ENCODE peak calls at places on chromosomes 5 and 9, in six cellular contexts. One of them, this sample, is unnamed.

GRCh38 chr9:135108801-135109500 is 21.5 kb downstream of the OLFM1 start:
- DNase-seq in neuronal stem cell: no peak
- DNase-seq in H9: no peak
- DNase-seq in IMR-90: no peak
- DNase-seq in H1: no peak
- DNase-seq in mesenchymal stem cell: no peak
- DNase-seq in this sample: no peak

GRCh38 chr5:93891491-93892480 is 150.4 kb upstream of the POU5F2 start:
- DNase-seq in neuronal stem cell: peak; percentile 50
- DNase-seq in H1: no peak
- DNase-seq in mesenchymal stem cell: no peak
- DNase-seq in IMR-90: no peak
- DNase-seq in H9: no peak
- DNase-seq in this sample: no peak

GRCh38 chr9:95419444-95419843 is 97.3 kb downstream of the PTCH1 start:
- DNase-seq in H9: no peak
- DNase-seq in neuronal stem cell: no peak
- DNase-seq in IMR-90: no peak
- DNase-seq in H1: no peak
- DNase-seq in mesenchymal stem cell: no peak
- DNase-seq in this sample: no peak

GRCh38 chr9:19381656-19382055 is 1.6 kb upstream of the RPS6 start:
- DNase-seq in H9: no peak
- DNase-seq in mesenchymal stem cell: no peak
- DNase-seq in H1: no peak
- DNase-seq in IMR-90: no peak
- DNase-seq in neuronal stem cell: no peak
- DNase-seq in this sample: no peak

GRCh38 chr9:5510360-5510931 is at the start of gene PDCD1LG2:
- DNase-seq in neuronal stem cell: no peak
- DNase-seq in IMR-90: peak; percentile 84
- DNase-seq in H1: no peak
- DNase-seq in mesenchymal stem cell: peak; percentile 89
- DNase-seq in H9: no peak
- DNase-seq in this sample: no peak

GRCh38 chr9:110952018-110952864 is 86.0 kb downstream of the LPAR1 start:
- DNase-seq in mesenchymal stem cell: no peak
- DNase-seq in H9: peak; percentile 29
- DNase-seq in neuronal stem cell: no peak
- DNase-seq in IMR-90: no peak
- DNase-seq in H1: no peak
- DNase-seq in this sample: no peak

GRCh38 chr9:120931278-120932085 is 4.9 kb upstream of the TRAF1 start:
- DNase-seq in H1: no peak
- DNase-seq in IMR-90: peak; percentile 75
- DNase-seq in H9: no peak
- DNase-seq in neuronal stem cell: no peak
- DNase-seq in mesenchymal stem cell: peak; percentile 67
- DNase-seq in this sample: no peak

GRCh38 chr9:111728617-111729366 is 65.9 kb downstream of the SHOC1 start:
- DNase-seq in H9: no peak
- DNase-seq in neuronal stem cell: no peak
- DNase-seq in mesenchymal stem cell: peak; percentile 73
- DNase-seq in IMR-90: peak; percentile 97
- DNase-seq in H1: no peak
- DNase-seq in this sample: no peak

GRCh38 chr5:178330791-178331404 is 98.3 kb upstream of the PHYKPL start:
- DNase-seq in IMR-90: no peak
- DNase-seq in H9: no peak
- DNase-seq in H1: peak; percentile 42
- DNase-seq in neuronal stem cell: no peak
- DNase-seq in mesenchymal stem cell: no peak
- DNase-seq in this sample: peak; percentile 42

GRCh38 chr9:34383904-34384303 is 7.2 kb upstream of the MYORG start:
- DNase-seq in H1: no peak
- DNase-seq in mesenchymal stem cell: no peak
- DNase-seq in neuronal stem cell: no peak
- DNase-seq in IMR-90: no peak
- DNase-seq in H9: no peak
- DNase-seq in this sample: no peak

GRCh38 chr9:123411636-123412035 is 55.6 kb downstream of the CRB2 start:
- DNase-seq in H9: no peak
- DNase-seq in IMR-90: no peak
- DNase-seq in H1: no peak
- DNase-seq in neuronal stem cell: no peak
- DNase-seq in mesenchymal stem cell: no peak
- DNase-seq in this sample: no peak

GRCh38 chr5:138177936-138178515 is 404 bp downstream of the BRD8 start:
- DNase-seq in neuronal stem cell: no peak
- DNase-seq in H1: no peak
- DNase-seq in H9: no peak
- DNase-seq in IMR-90: peak; percentile 18
- DNase-seq in mesenchymal stem cell: peak; percentile 52
- DNase-seq in this sample: peak; percentile 36

GRCh38 chr5:73213566-73213998 is 40.6 kb downstream of the TMEM174 start:
- DNase-seq in neuronal stem cell: no peak
- DNase-seq in mesenchymal stem cell: no peak
- DNase-seq in IMR-90: peak; percentile 92
- DNase-seq in H1: peak; percentile 51
- DNase-seq in H9: no peak
- DNase-seq in this sample: no peak

GRCh38 chr5:154593091-154593490 is 115.1 kb upstream of the HAND1 start:
- DNase-seq in IMR-90: peak; percentile 56
- DNase-seq in H9: no peak
- DNase-seq in neuronal stem cell: no peak
- DNase-seq in mesenchymal stem cell: peak; percentile 54
- DNase-seq in H1: no peak
- DNase-seq in this sample: no peak

GRCh38 chr5:95284512-95285405 is at the start of gene MCTP1:
- DNase-seq in IMR-90: no peak
- DNase-seq in H1: peak; percentile 76
- DNase-seq in neuronal stem cell: peak; percentile 44
- DNase-seq in mesenchymal stem cell: peak; percentile 19
- DNase-seq in H9: peak; percentile 66
- DNase-seq in this sample: peak; percentile 53

GRCh38 chr5:159680095-159680494 is 236.2 kb upstream of the ADRA1B start:
- DNase-seq in IMR-90: no peak
- DNase-seq in neuronal stem cell: no peak
- DNase-seq in H9: no peak
- DNase-seq in mesenchymal stem cell: no peak
- DNase-seq in H1: no peak
- DNase-seq in this sample: peak; percentile 54

GRCh38 chr5:160787247-160787646 is 64.8 kb downstream of the ATP10B start:
- DNase-seq in neuronal stem cell: no peak
- DNase-seq in H9: peak; percentile 61
- DNase-seq in IMR-90: no peak
- DNase-seq in mesenchymal stem cell: no peak
- DNase-seq in H1: peak; percentile 53
- DNase-seq in this sample: peak; percentile 69

GRCh38 chr5:131747180-131748105 is 49.4 kb downstream of the FNIP1 start:
- DNase-seq in H1: no peak
- DNase-seq in mesenchymal stem cell: peak; percentile 50
- DNase-seq in IMR-90: peak; percentile 48
- DNase-seq in H9: no peak
- DNase-seq in neuronal stem cell: no peak
- DNase-seq in this sample: no peak

GRCh38 chr5:80141147-80141671 is 106.1 kb downstream of the THBS4 start:
- DNase-seq in H9: peak; percentile 89
- DNase-seq in neuronal stem cell: peak; percentile 63
- DNase-seq in H1: peak; percentile 71
- DNase-seq in IMR-90: peak; percentile 15
- DNase-seq in mesenchymal stem cell: peak; percentile 75
- DNase-seq in this sample: peak; percentile 89

GRCh38 chr5:118726891-118727290 is 261.5 kb downstream of the DTWD2 start:
- DNase-seq in H1: no peak
- DNase-seq in mesenchymal stem cell: no peak
- DNase-seq in IMR-90: no peak
- DNase-seq in H9: no peak
- DNase-seq in neuronal stem cell: no peak
- DNase-seq in this sample: no peak

GRCh38 chr5:27821681-27822080 is 783.3 kb upstream of the CDH9 start:
- DNase-seq in mesenchymal stem cell: peak; percentile 49
- DNase-seq in IMR-90: no peak
- DNase-seq in H9: no peak
- DNase-seq in neuronal stem cell: no peak
- DNase-seq in H1: no peak
- DNase-seq in this sample: no peak

GRCh38 chr5:53052499-53052898 is 57.1 kb downstream of the MOCS2 start:
- DNase-seq in mesenchymal stem cell: no peak
- DNase-seq in H9: no peak
- DNase-seq in neuronal stem cell: no peak
- DNase-seq in IMR-90: no peak
- DNase-seq in H1: no peak
- DNase-seq in this sample: no peak

GRCh38 chr5:156431956-156432829 is 105.2 kb downstream of the SGCD start:
- DNase-seq in IMR-90: no peak
- DNase-seq in H1: no peak
- DNase-seq in mesenchymal stem cell: no peak
- DNase-seq in neuronal stem cell: no peak
- DNase-seq in H9: peak; percentile 49
- DNase-seq in this sample: peak; percentile 29

GRCh38 chr5:156438076-156438475 is 111.1 kb downstream of the SGCD start:
- DNase-seq in IMR-90: no peak
- DNase-seq in mesenchymal stem cell: no peak
- DNase-seq in H9: no peak
- DNase-seq in neuronal stem cell: no peak
- DNase-seq in H1: no peak
- DNase-seq in this sample: no peak

GRCh38 chr5:156435101-156435500 is 108.1 kb downstream of the SGCD start:
- DNase-seq in neuronal stem cell: no peak
- DNase-seq in IMR-90: no peak
- DNase-seq in mesenchymal stem cell: no peak
- DNase-seq in H1: no peak
- DNase-seq in H9: no peak
- DNase-seq in this sample: no peak

GRCh38 chr5:156427315-156427714 is 100.4 kb downstream of the SGCD start:
- DNase-seq in H1: no peak
- DNase-seq in H9: no peak
- DNase-seq in IMR-90: no peak
- DNase-seq in neuronal stem cell: no peak
- DNase-seq in mesenchymal stem cell: no peak
- DNase-seq in this sample: no peak

DNA sequence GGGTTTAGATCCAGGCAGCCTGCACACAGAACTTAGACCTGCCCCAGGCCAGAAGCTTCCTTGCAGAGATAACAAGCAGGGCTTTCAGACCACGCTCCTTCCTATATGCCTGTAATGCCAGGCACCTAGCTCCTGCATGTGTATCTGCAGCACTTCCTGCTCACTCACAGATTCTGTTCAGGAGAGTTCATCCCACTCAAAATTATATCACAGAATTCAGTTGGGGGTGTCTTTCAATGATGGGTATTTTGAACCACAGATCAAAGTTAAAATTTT is 105.8 kb downstream of the SGCD start:
- DNase-seq in H1: no peak
- DNase-seq in mesenchymal stem cell: no peak
- DNase-seq in IMR-90: no peak
- DNase-seq in neuronal stem cell: no peak
- DNase-seq in H9: no peak
- DNase-seq in this sample: no peak
- H2BK15ac ChIP-seq in H1: no peak overlapping the region
- H2BK15ac ChIP-seq in mesenchymal stem cell: no peak overlapping the region
- H2BK15ac ChIP-seq in IMR-90: no peak overlapping the region
- H2BK15ac ChIP-seq in neuronal stem cell: no peak overlapping the region
- H2BK15ac ChIP-seq in H9: no peak overlapping the region
- H2BK15ac ChIP-seq in this sample: no peak overlapping the region

DNA sequence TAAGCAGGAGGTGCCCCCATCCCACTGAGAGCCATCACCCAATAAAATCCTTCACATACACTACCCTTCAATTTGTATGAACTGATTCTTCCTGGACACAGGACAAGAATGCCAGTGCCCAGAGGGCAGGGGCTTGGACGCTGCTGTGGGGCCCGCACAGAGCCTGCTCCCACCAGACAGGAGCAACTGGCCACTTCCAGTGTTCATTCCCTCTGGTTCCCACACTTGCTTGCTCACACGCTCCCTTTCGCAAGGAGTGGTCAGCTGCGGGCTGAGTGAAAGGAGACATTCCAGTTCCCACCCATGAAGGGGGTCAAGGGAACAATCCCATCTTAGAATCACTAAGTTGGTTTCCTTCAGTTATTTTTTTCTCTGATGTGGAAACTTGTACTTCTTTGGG is 314.5 kb upstream of the ACO1 start:
- DNase-seq in mesenchymal stem cell: no peak
- DNase-seq in IMR-90: no peak
- DNase-seq in neuronal stem cell: no peak
- DNase-seq in H9: no peak
- DNase-seq in H1: no peak
- DNase-seq in this sample: no peak
- H2BK15ac ChIP-seq in mesenchymal stem cell: no peak overlapping the region
- H2BK15ac ChIP-seq in IMR-90: no peak overlapping the region
- H2BK15ac ChIP-seq in neuronal stem cell: no peak overlapping the region
- H2BK15ac ChIP-seq in H9: no peak overlapping the region
- H2BK15ac ChIP-seq in H1: no peak overlapping the region
- H2BK15ac ChIP-seq in this sample: no peak overlapping the region

DNA sequence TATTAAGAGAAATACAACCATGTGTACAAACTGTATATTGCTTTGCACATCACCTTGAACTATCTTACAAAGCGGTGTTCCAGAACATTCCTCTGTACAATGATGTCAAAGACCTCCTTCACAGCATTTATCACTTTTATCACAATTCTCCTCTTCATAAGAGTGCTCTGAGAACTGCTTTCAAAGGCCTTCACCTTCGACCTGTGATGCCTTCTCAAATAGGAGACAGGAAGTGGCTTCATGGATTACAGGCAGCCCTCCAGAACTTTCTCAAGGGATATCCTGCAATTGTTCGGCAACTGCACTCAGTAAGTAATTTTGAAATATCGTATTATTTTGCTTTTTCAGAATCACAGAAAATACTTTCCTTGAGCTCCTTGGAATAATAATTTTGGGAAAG is 68.0 kb upstream of the IL7R start:
- DNase-seq in H9: no peak
- DNase-seq in neuronal stem cell: no peak
- DNase-seq in mesenchymal stem cell: no peak
- DNase-seq in H1: no peak
- DNase-seq in IMR-90: no peak
- DNase-seq in this sample: no peak
- H2BK15ac ChIP-seq in H9: no peak overlapping the region
- H2BK15ac ChIP-seq in neuronal stem cell: no peak overlapping the region
- H2BK15ac ChIP-seq in mesenchymal stem cell: no peak overlapping the region
- H2BK15ac ChIP-seq in H1: no peak overlapping the region
- H2BK15ac ChIP-seq in IMR-90: no peak overlapping the region
- H2BK15ac ChIP-seq in this sample: no peak overlapping the region

GRCh38 chr5:181119105-181119504 is 11.9 kb downstream of the OR2V1 start:
- DNase-seq in mesenchymal stem cell: no peak
- DNase-seq in H9: no peak
- DNase-seq in neuronal stem cell: no peak
- DNase-seq in H1: no peak
- DNase-seq in IMR-90: no peak
- DNase-seq in this sample: no peak

GRCh38 chr5:181118369-181118768 is 12.6 kb downstream of the OR2V1 start:
- DNase-seq in H9: no peak
- DNase-seq in neuronal stem cell: no peak
- DNase-seq in IMR-90: no peak
- DNase-seq in mesenchymal stem cell: no peak
- DNase-seq in H1: no peak
- DNase-seq in this sample: no peak

GRCh38 chr5:181111010-181111409 is 20.0 kb downstream of the OR2V1 start:
- DNase-seq in H9: no peak
- DNase-seq in IMR-90: no peak
- DNase-seq in neuronal stem cell: no peak
- DNase-seq in mesenchymal stem cell: no peak
- DNase-seq in H1: no peak
- DNase-seq in this sample: no peak

GRCh38 chr5:181114284-181114843 is 16.6 kb downstream of the OR2V1 start:
- DNase-seq in H1: no peak
- DNase-seq in mesenchymal stem cell: no peak
- DNase-seq in H9: peak; percentile 52
- DNase-seq in neuronal stem cell: no peak
- DNase-seq in IMR-90: no peak
- DNase-seq in this sample: peak; percentile 19

GRCh38 chr5:181114844-181115778 is 15.9 kb downstream of the OR2V1 start:
- DNase-seq in H9: peak; percentile 53
- DNase-seq in neuronal stem cell: no peak
- DNase-seq in IMR-90: peak; percentile 46
- DNase-seq in mesenchymal stem cell: no peak
- DNase-seq in H1: peak; percentile 65
- DNase-seq in this sample: peak; percentile 45
- H2BK15ac ChIP-seq in H9: no peak overlapping the region
- H2BK15ac ChIP-seq in neuronal stem cell: no peak overlapping the region
- H2BK15ac ChIP-seq in IMR-90: no peak overlapping the region
- H2BK15ac ChIP-seq in mesenchymal stem cell: no peak overlapping the region
- H2BK15ac ChIP-seq in H1: no peak overlapping the region
- H2BK15ac ChIP-seq in this sample: no peak overlapping the region

This sample was measured in mesendoderm.